ENCODE peak calls at places on chromosome 17, in four cellular contexts. I is K562, E is upper lobe of left lung, T is GM23338. V is an unnamed sample.

GRCh38 chr17:27241346-27241946 is 52.5 kb upstream of the WSB1 start:
- ATAC-seq in I (no peak), E (no peak), T (no peak), V (no peak)

GRCh38 chr17:35082073-35082657 is 18.7 kb upstream of the RFFL start:
- ATAC-seq in I (no peak), E (no peak), T (no peak), V (no peak)

GRCh38 chr17:15090533-15090932 is 174.6 kb downstream of the PMP22 start:
- ATAC-seq in I (no peak), E (no peak), T (no peak), V (no peak)

GRCh38 chr17:75087182-75087557 is 584 bp upstream of the SLC16A5 start:
- ATAC-seq in I (peak), E (no peak), T (no peak), V (no peak)

GRCh38 chr17:7196651-7197050 is 17.5 kb upstream of the ASGR1 start:
- ATAC-seq in I (no peak), E (no peak), T (no peak), V (no peak)

GRCh38 chr17:8800656-8801055 is 1.5 kb upstream of the MFSD6L start:
- ATAC-seq in I (no peak), E (no peak), T (no peak), V (no peak)

GRCh38 chr17:19263621-19264010 is 26.4 kb downstream of the EPN2 start:
- ATAC-seq in I (no peak), E (peak), T (no peak), V (peak)

GRCh38 chr17:31571124-31571892 is 179.8 kb downstream of the RAB11FIP4 start:
- ATAC-seq in I (no peak), E (peak), T (peak), V (peak)

GRCh38 chr17:36127199-36127881 is 23.7 kb downstream of the CCL4 start:
- ATAC-seq in I (no peak), E (no peak), T (no peak), V (no peak)

GRCh38 chr17:69367298-69367697 is 40.4 kb upstream of the ABCA5 start:
- ATAC-seq in I (no peak), E (no peak), T (no peak), V (no peak)

GRCh38 chr17:12422632-12423031 is 243.1 kb upstream of the MYOCD start:
- ATAC-seq in I (no peak), E (no peak), T (no peak), V (peak)

GRCh38 chr17:34542700-34543336 is 36.6 kb upstream of the TMEM132E start:
- ATAC-seq in I (peak), E (peak), T (peak), V (no peak)

GRCh38 chr17:37283414-37283961 is 92.3 kb upstream of the C17orf78 start:
- ATAC-seq in I (no peak), E (no peak), T (no peak), V (no peak)

GRCh38 chr17:40290629-40291296 is 3.1 kb downstream of the CDC6 start:
- ATAC-seq in I (no peak), E (peak), T (no peak), V (peak)

GRCh38 chr17:42780816-42781638 is 617 bp downstream of the WNK4 start:
- ATAC-seq in I (peak), E (peak), T (peak), V (peak)

GRCh38 chr17:80559688-80560290 is 15.2 kb downstream of the RPTOR start:
- ATAC-seq in I (no peak), E (no peak), T (no peak), V (no peak)

GRCh38 chr17:80564545-80564944 is 19.9 kb downstream of the RPTOR start:
- ATAC-seq in I (no peak), E (no peak), T (no peak), V (no peak)

GRCh38 chr17:80558046-80558445 is 13.4 kb downstream of the RPTOR start:
- ATAC-seq in I (no peak), E (no peak), T (no peak), V (no peak)

GRCh38 chr17:80565347-80566053 is 20.9 kb downstream of the RPTOR start:
- ATAC-seq in I (peak), E (peak), T (peak), V (no peak)

GRCh38 chr17:80561541-80562114 is 17.0 kb downstream of the RPTOR start:
- ATAC-seq in I (no peak), E (no peak), T (no peak), V (no peak)
- TF ChIP-seq POLR2AphosphoS5 in I (no peak), E (no peak), T (no peak), V (no peak)

GRCh38 chr17:78791840-78792709 is 10.0 kb upstream of the CYTH1 start:
- ATAC-seq in I (no peak), E (no peak), T (no peak), V (no peak)

GRCh38 chr17:78794399-78794798 is 12.3 kb upstream of the CYTH1 start:
- ATAC-seq in I (no peak), E (no peak), T (no peak), V (no peak)

GRCh38 chr17:78795241-78795640 is 13.2 kb upstream of the CYTH1 start:
- ATAC-seq in I (no peak), E (no peak), T (no peak), V (no peak)

GRCh38 chr17:78793415-78793814 is 11.3 kb upstream of the CYTH1 start:
- ATAC-seq in I (no peak), E (no peak), T (no peak), V (no peak)

DNA sequence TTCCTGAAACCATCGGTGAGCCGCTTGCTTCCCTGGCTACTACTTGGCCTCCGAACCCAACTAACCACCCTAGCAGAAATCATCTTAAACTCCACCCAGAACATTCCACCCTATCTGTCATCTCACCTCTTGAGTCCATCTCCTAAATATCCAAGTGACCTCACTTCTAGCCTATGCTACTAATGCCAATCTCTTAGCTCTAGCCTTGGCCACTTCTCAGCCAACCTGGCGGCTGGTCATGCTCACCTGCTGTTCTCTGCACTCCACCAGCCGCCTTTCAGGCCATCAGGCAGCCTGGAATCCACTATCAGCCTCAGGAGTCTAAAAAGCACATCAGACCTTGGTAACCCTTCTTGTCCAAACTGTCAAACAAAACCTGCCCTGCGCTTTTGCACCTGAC is 11.9 kb upstream of the CYTH1 start:
- ATAC-seq in I (no peak), E (no peak), T (no peak), V (no peak)
- TF ChIP-seq POLR2AphosphoS5 in I (no peak), E (no peak), T (no peak), V (no peak)

GRCh38 chr17:81391964-81392908 is 3.0 kb upstream of the BAHCC1 start:
- ATAC-seq in I (no peak), E (no peak), T (no peak), V (peak)
- TF ChIP-seq POLR2AphosphoS5 in I (no peak), E (no peak), T (no peak), V (peak)

DNA sequence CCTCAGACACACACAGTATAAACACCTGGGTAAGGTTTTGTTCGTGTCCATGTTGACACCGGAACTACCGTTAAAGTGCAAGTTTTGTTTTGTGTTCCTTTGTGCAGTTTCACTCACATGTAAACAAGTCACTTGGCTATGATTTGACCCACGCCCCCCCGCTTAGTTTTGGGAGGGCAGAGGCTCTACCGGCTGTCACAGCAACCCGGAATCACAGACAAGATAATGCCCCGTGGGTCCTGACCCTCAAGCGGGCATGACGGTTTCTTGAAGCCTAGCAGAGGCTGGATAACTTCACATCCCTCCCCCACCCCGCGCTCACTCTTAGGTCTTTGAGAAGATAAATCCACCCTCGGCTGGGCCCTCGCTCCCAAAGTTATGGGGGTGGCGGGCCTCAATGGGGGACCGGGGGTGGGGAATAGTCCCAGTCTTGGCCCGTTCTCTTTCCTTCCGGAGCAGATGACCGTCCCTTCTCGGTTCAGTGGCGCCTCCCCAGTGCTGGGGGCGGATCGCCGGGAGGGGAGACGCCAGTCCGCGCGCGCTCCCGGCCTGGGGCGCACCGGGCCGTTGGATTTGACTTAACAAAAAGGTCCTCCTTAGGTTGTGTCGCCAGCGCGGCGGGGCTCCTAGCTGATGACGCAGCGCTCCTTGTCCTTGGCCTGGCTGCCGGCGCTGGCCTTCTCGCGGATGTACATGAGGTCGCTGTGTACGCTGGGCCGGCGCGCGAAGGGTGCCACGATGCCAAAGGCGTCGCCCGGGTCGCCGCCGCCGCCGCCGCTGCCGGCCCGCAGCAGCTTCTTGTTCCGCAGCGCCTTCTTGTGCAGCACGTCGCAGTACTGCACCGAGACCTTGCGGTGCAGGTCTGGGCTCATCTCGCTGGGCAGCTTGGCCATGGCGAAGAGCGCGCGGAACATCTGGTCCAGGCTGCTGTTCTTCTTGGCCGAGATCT is 1.4 kb downstream of the RASD1 start:
- ATAC-seq in I (no peak), E (peak), T (peak), V (no peak)
- TF ChIP-seq POLR2AphosphoS5 in I (no peak), E (no peak), T (peak), V (no peak)

GRCh38 chr17:67069591-67070136 is 25.3 kb downstream of the CACNG1 start:
- ATAC-seq in I (no peak), E (no peak), T (no peak), V (no peak)

GRCh38 chr17:67071595-67071994 is 27.2 kb downstream of the CACNG1 start:
- ATAC-seq in I (no peak), E (no peak), T (no peak), V (no peak)

GRCh38 chr17:67076290-67076689 is 31.9 kb downstream of the CACNG1 start:
- ATAC-seq in I (no peak), E (no peak), T (no peak), V (no peak)

GRCh38 chr17:67074781-67075180 is 30.4 kb downstream of the CACNG1 start:
- ATAC-seq in I (no peak), E (no peak), T (no peak), V (no peak)

DNA sequence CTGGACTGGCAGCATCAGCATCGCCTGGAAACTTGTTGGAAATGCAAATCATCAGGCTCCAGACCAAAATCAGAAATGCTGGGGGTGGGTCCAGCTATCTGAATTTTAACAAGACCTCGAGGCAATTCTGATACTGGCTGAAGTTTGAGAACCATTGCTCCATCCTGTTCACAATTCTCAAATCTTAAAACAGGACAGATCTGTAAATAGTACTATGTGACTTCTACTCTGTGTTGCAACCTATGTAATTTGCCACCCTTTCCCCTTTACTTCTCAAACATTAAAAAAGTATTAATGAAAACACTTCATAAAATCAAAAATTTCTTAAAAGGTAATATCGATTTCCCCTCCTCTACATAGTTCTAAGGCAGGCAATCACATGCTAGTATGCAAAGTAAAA is 28.5 kb downstream of the CACNG1 start:
- ATAC-seq in I (no peak), E (no peak), T (no peak), V (no peak)
- TF ChIP-seq POLR2AphosphoS5 in I (no peak), E (no peak), T (no peak), V (no peak)

GRCh38 chr17:58786586-58787295 is 31.1 kb downstream of the PPM1E start:
- ATAC-seq in I (no peak), E (no peak), T (no peak), V (no peak)
- TF ChIP-seq POLR2AphosphoS5 in I (no peak), E (no peak), T (no peak), V (no peak)